ENCODE peak calls at places on chromosomes 2 and 18, in nine cellular contexts. One of them, this sample, is unnamed.

GRCh38 chr2:144922519-144922918 is 402.6 kb upstream of the ZEB2 start:
- DNase-seq in spleen: no peak
- DNase-seq in 8988T: no peak
- DNase-seq in NCI-H146: no peak
- DNase-seq in T-helper 9 cell: no peak
- DNase-seq in cardiac muscle cell: no peak
- DNase-seq in astrocyte of the spinal cord: no peak
- DNase-seq in NCI-H1436: no peak
- DNase-seq in Ammon's horn: no peak
- DNase-seq in this sample: no peak

GRCh38 chr18:63382843-63383242 is 15.8 kb upstream of the KDSR start:
- DNase-seq in spleen: no peak
- DNase-seq in T-helper 9 cell: no peak
- DNase-seq in NCI-H1436: no peak
- DNase-seq in cardiac muscle cell: no peak
- DNase-seq in 8988T: no peak
- DNase-seq in Ammon's horn: no peak
- DNase-seq in astrocyte of the spinal cord: no peak
- DNase-seq in NCI-H146: no peak
- DNase-seq in this sample: no peak

GRCh38 chr2:24734741-24735140 is 58.5 kb downstream of the PTRHD1 start:
- DNase-seq in NCI-H1436: no peak
- DNase-seq in spleen: no peak
- DNase-seq in NCI-H146: peak
- DNase-seq in Ammon's horn: no peak
- DNase-seq in 8988T: no peak
- DNase-seq in cardiac muscle cell: no peak
- DNase-seq in astrocyte of the spinal cord: no peak
- DNase-seq in T-helper 9 cell: no peak
- DNase-seq in this sample: no peak

GRCh38 chr2:9336534-9337354 is 86.6 kb downstream of the ITGB1BP1 start:
- DNase-seq in astrocyte of the spinal cord: peak
- DNase-seq in T-helper 9 cell: no peak
- DNase-seq in Ammon's horn: peak
- DNase-seq in NCI-H1436: peak
- DNase-seq in spleen: no peak
- DNase-seq in 8988T: no peak
- DNase-seq in cardiac muscle cell: peak
- DNase-seq in NCI-H146: peak
- DNase-seq in this sample: no peak

GRCh38 chr2:159684796-159685195 is 27.5 kb upstream of the MARCHF7 start:
- DNase-seq in 8988T: peak
- DNase-seq in T-helper 9 cell: no peak
- DNase-seq in NCI-H146: no peak
- DNase-seq in cardiac muscle cell: peak
- DNase-seq in NCI-H1436: no peak
- DNase-seq in spleen: no peak
- DNase-seq in astrocyte of the spinal cord: peak
- DNase-seq in Ammon's horn: no peak
- DNase-seq in this sample: no peak

GRCh38 chr18:5601188-5601624 is 57.4 kb upstream of the EPB41L3 start:
- DNase-seq in 8988T: no peak
- DNase-seq in NCI-H1436: no peak
- DNase-seq in cardiac muscle cell: no peak
- DNase-seq in Ammon's horn: no peak
- DNase-seq in astrocyte of the spinal cord: no peak
- DNase-seq in spleen: no peak
- DNase-seq in NCI-H146: no peak
- DNase-seq in T-helper 9 cell: no peak
- DNase-seq in this sample: no peak

GRCh38 chr2:54864727-54865126 is 141.3 kb downstream of the EML6 start:
- DNase-seq in astrocyte of the spinal cord: no peak
- DNase-seq in NCI-H1436: no peak
- DNase-seq in 8988T: no peak
- DNase-seq in T-helper 9 cell: no peak
- DNase-seq in NCI-H146: no peak
- DNase-seq in cardiac muscle cell: no peak
- DNase-seq in Ammon's horn: no peak
- DNase-seq in spleen: no peak
- DNase-seq in this sample: no peak

GRCh38 chr18:11767935-11768334 is 78.9 kb downstream of the GNAL start:
- DNase-seq in NCI-H146: no peak
- DNase-seq in NCI-H1436: no peak
- DNase-seq in cardiac muscle cell: peak
- DNase-seq in T-helper 9 cell: no peak
- DNase-seq in spleen: no peak
- DNase-seq in 8988T: no peak
- DNase-seq in astrocyte of the spinal cord: no peak
- DNase-seq in Ammon's horn: no peak
- DNase-seq in this sample: no peak

GRCh38 chr2:143823286-143823685 is 694.1 kb downstream of the ARHGAP15 start:
- DNase-seq in NCI-H1436: no peak
- DNase-seq in astrocyte of the spinal cord: no peak
- DNase-seq in cardiac muscle cell: no peak
- DNase-seq in T-helper 9 cell: no peak
- DNase-seq in Ammon's horn: no peak
- DNase-seq in 8988T: no peak
- DNase-seq in spleen: no peak
- DNase-seq in NCI-H146: no peak
- DNase-seq in this sample: no peak

GRCh38 chr2:212998629-212999359 is 152.6 kb downstream of the IKZF2 start:
- DNase-seq in NCI-H146: no peak
- DNase-seq in spleen: no peak
- DNase-seq in cardiac muscle cell: peak
- DNase-seq in NCI-H1436: no peak
- DNase-seq in astrocyte of the spinal cord: peak
- DNase-seq in 8988T: no peak
- DNase-seq in Ammon's horn: no peak
- DNase-seq in T-helper 9 cell: no peak
- DNase-seq in this sample: no peak

GRCh38 chr2:236712304-236712703 is 142.7 kb downstream of the ACKR3 start:
- DNase-seq in NCI-H1436: no peak
- DNase-seq in astrocyte of the spinal cord: peak
- DNase-seq in T-helper 9 cell: no peak
- DNase-seq in Ammon's horn: no peak
- DNase-seq in spleen: no peak
- DNase-seq in cardiac muscle cell: peak
- DNase-seq in 8988T: no peak
- DNase-seq in NCI-H146: no peak
- DNase-seq in this sample: no peak

GRCh38 chr2:203763425-203764272 is 57.2 kb downstream of the CD28 start:
- DNase-seq in NCI-H1436: no peak
- DNase-seq in NCI-H146: no peak
- DNase-seq in T-helper 9 cell: no peak
- DNase-seq in spleen: no peak
- DNase-seq in astrocyte of the spinal cord: no peak
- DNase-seq in 8988T: no peak
- DNase-seq in Ammon's horn: no peak
- DNase-seq in cardiac muscle cell: no peak
- DNase-seq in this sample: no peak

GRCh38 chr2:231013820-231014219 is 17.9 kb downstream of the SPATA3 start:
- DNase-seq in NCI-H146: no peak
- DNase-seq in astrocyte of the spinal cord: no peak
- DNase-seq in 8988T: no peak
- DNase-seq in T-helper 9 cell: no peak
- DNase-seq in NCI-H1436: no peak
- DNase-seq in Ammon's horn: no peak
- DNase-seq in cardiac muscle cell: no peak
- DNase-seq in spleen: no peak
- DNase-seq in this sample: no peak

GRCh38 chr2:16624419-16624745 is 41.3 kb downstream of the CYRIA start:
- DNase-seq in 8988T: no peak
- DNase-seq in T-helper 9 cell: no peak
- DNase-seq in Ammon's horn: no peak
- DNase-seq in NCI-H146: no peak
- DNase-seq in cardiac muscle cell: no peak
- DNase-seq in NCI-H1436: no peak
- DNase-seq in astrocyte of the spinal cord: peak
- DNase-seq in spleen: no peak
- DNase-seq in this sample: no peak